ENCODE peak calls at places on chromosomes 4 and X, in six cellular contexts. Q is adipocyte, J is fibroblast of lung, S is H9, H is neuronal stem cell, O is kidney. C is an unnamed sample.

GRCh38 chr4:54658321-54659093 is 750 bp downstream of the KIT start:
- DNase-seq in J (peak), Q (peak), O (peak), H (peak), S (peak), C (peak)

GRCh38 chrX:54891573-54891972 is 29.1 kb upstream of the TRO start:
- DNase-seq in H (peak), S (no peak), O (no peak), J (peak), Q (peak), C (peak)

GRCh38 chr4:114791976-114792375 is 193.4 kb downstream of the UGT8 start:
- DNase-seq in O (no peak), H (no peak), Q (no peak), S (no peak), J (no peak), C (no peak)

GRCh38 chr4:158948071-158948470 is 154.8 kb upstream of the RAPGEF2 start:
- DNase-seq in H (no peak), J (no peak), S (no peak), Q (no peak), O (no peak), C (no peak)

GRCh38 chrX:88425739-88426138 is 321.3 kb upstream of the CPXCR1 start:
- DNase-seq in Q (peak), H (no peak), O (no peak), J (no peak), S (no peak), C (no peak)

GRCh38 chr4:13635281-13635799 is 7.8 kb upstream of the BOD1L1 start:
- DNase-seq in O (no peak), Q (peak), S (no peak), H (no peak), J (no peak), C (no peak)

GRCh38 chrX:44953734-44954502 is 80.9 kb downstream of the KDM6A start:
- DNase-seq in J (no peak), Q (no peak), S (no peak), H (no peak), O (no peak), C (no peak)

GRCh38 chr4:8143392-8144140 is 15.0 kb downstream of the ABLIM2 start:
- DNase-seq in J (no peak), Q (no peak), S (no peak), H (no peak), O (peak), C (no peak)

DNA sequence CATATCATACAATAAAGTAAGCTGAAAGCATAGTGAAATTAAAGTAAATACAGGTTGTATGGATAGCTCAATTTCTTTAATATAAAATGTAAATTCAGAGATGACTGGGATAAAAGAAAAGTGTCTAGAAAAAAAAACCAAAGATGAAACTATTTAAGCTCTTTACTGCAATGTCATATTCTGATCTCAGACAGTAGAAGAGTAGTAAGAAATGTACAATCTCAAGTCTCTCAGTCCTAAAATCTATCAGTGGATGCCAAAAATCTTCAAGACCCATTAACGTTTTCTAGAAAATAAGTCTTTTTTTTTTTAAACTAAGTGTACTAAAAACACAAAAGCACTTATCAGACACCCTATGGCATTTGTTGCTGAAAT is 13.8 kb downstream of the MGARP start:
- DNase-seq in Q (no peak), J (no peak), H (no peak), O (no peak), S (no peak), C (no peak)
- H3K9ac ChIP-seq in Q (peak), J (no peak), H (no peak), O (no peak), S (no peak), C (no peak)

DNA sequence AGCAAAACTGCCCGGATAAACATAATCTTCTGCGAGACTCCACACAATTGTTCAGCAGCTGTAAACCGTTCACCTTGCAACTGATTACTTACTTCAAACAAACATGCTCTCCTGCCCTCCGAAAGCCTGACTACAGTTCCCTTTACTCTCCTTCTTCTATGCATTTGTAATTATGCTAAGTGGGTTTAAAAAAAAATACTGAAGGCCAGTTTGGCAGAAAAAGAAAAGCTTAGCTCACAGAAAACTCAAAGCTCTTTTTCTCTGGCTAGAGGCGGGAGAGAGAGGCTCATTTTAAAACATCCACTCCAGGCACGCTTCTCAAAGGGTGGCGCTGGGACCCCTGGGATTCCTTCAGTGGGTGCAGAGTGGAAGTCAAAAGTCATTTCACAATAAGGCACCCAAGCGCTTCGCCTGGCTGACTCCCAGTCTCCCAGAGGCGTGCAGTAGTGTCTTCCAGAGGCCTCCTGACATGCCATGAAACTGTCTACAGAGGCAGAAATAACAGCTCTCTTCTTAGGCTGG is 1.9 kb downstream of the DHRSX start:
- DNase-seq in J (peak), O (no peak), S (no peak), H (no peak), Q (peak), C (peak)
- H3K9ac ChIP-seq in J (no peak), O (peak), S (peak), H (no peak), Q (peak), C (no peak)

GRCh38 chr4:185211035-185211434 is 1.6 kb downstream of the SNX25 start:
- DNase-seq in S (no peak), O (no peak), Q (no peak), H (no peak), J (peak), C (peak)
- H3K9ac ChIP-seq in S (peak), O (peak), Q (peak), H (no peak), J (peak), C (no peak)

GRCh38 chr4:143585548-143585947 is 72.0 kb downstream of the SMARCA5 start:
- DNase-seq in O (no peak), H (no peak), S (no peak), J (no peak), Q (no peak), C (no peak)

GRCh38 chr4:143581331-143581961 is 67.9 kb downstream of the SMARCA5 start:
- DNase-seq in O (no peak), S (peak), J (no peak), Q (no peak), H (no peak), C (peak)

GRCh38 chr4:143587703-143588102 is 74.2 kb downstream of the SMARCA5 start:
- DNase-seq in S (no peak), O (no peak), H (no peak), J (peak), Q (peak), C (no peak)

GRCh38 chr4:143586080-143586479 is 72.6 kb downstream of the SMARCA5 start:
- DNase-seq in S (no peak), Q (peak), J (no peak), H (no peak), O (no peak), C (no peak)
- H3K9ac ChIP-seq in S (no peak), Q (no peak), J (no peak), H (no peak), O (no peak), C (no peak)

GRCh38 chr4:951594-952468 is 19.6 kb downstream of the TMEM175 start:
- DNase-seq in Q (no peak), S (no peak), J (no peak), O (peak), H (no peak), C (no peak)
- H3K9ac ChIP-seq in Q (no peak), S (no peak), J (no peak), O (no peak), H (peak), C (no peak)

GRCh38 chrX:1807301-1807731 is 192.5 kb downstream of the ASMT start:
- DNase-seq in H (peak), S (peak), J (no peak), Q (peak), O (no peak), C (peak)

GRCh38 chrX:1813809-1814208 is 198.9 kb downstream of the ASMT start:
- DNase-seq in S (no peak), J (no peak), O (no peak), Q (no peak), H (no peak), C (no peak)

GRCh38 chrX:1809581-1809980 is 194.7 kb downstream of the ASMT start:
- DNase-seq in H (no peak), Q (no peak), O (no peak), S (no peak), J (no peak), C (no peak)
- H3K9ac ChIP-seq in H (no peak), Q (no peak), O (no peak), S (no peak), J (no peak), C (no peak)

GRCh38 chr4:1784789-1785591 is 8.1 kb upstream of the FGFR3 start:
- DNase-seq in H (no peak), S (no peak), J (no peak), O (no peak), Q (no peak), C (no peak)
- H3K9ac ChIP-seq in H (peak), S (no peak), J (no peak), O (peak), Q (no peak), C (no peak)

GRCh38 chrX:9911479-9911878 is 55.7 kb upstream of the CLDN34 start:
- DNase-seq in H (no peak), Q (peak), J (peak), S (no peak), O (no peak), C (no peak)
- H3K9ac ChIP-seq in H (no peak), Q (no peak), J (no peak), S (no peak), O (no peak), C (no peak)